ENCODE peak calls at places on chromosomes 13 and 19, in seven cellular contexts. One of them, this sample, is unnamed.

GRCh38 chr13:50805805-50806204 is 37.7 kb downstream of the DLEU7 start:
- DNase-seq in SK-N-SH: no peak
- DNase-seq in heart right ventricle: no peak
- DNase-seq in hepatocyte: no peak
- DNase-seq in endodermal cell: no peak
- DNase-seq in neural progenitor cell: peak; percentile 11
- DNase-seq in fibroblast of lung: peak; percentile 13
- DNase-seq in this sample: no peak

GRCh38 chr13:52447354-52447753 is 3.1 kb downstream of the VPS36 start:
- DNase-seq in SK-N-SH: no peak
- DNase-seq in heart right ventricle: no peak
- DNase-seq in hepatocyte: no peak
- DNase-seq in endodermal cell: no peak
- DNase-seq in neural progenitor cell: no peak
- DNase-seq in fibroblast of lung: peak; percentile 25
- DNase-seq in this sample: no peak

GRCh38 chr13:84563611-84564010 is 681.3 kb upstream of the SLITRK1 start:
- DNase-seq in SK-N-SH: no peak
- DNase-seq in heart right ventricle: no peak
- DNase-seq in hepatocyte: no peak
- DNase-seq in endodermal cell: no peak
- DNase-seq in neural progenitor cell: no peak
- DNase-seq in fibroblast of lung: no peak
- DNase-seq in this sample: no peak

GRCh38 chr19:46407891-46408426 is 5.4 kb downstream of the CCDC8 start:
- DNase-seq in SK-N-SH: no peak
- DNase-seq in heart right ventricle: no peak
- DNase-seq in hepatocyte: peak; percentile 3
- DNase-seq in endodermal cell: peak; percentile 49
- DNase-seq in neural progenitor cell: no peak
- DNase-seq in fibroblast of lung: no peak
- DNase-seq in this sample: no peak

GRCh38 chr13:39036212-39036611 is 1.7 kb downstream of the PROSER1 start:
- DNase-seq in SK-N-SH: no peak
- DNase-seq in heart right ventricle: no peak
- DNase-seq in hepatocyte: peak; percentile 28
- DNase-seq in endodermal cell: no peak
- DNase-seq in neural progenitor cell: no peak
- DNase-seq in fibroblast of lung: peak; percentile 36
- DNase-seq in this sample: no peak

GRCh38 chr13:59478908-59479307 is 684.8 kb downstream of the DIAPH3 start:
- DNase-seq in SK-N-SH: no peak
- DNase-seq in heart right ventricle: no peak
- DNase-seq in hepatocyte: no peak
- DNase-seq in endodermal cell: peak; percentile 62
- DNase-seq in neural progenitor cell: peak; percentile 88
- DNase-seq in fibroblast of lung: no peak
- DNase-seq in this sample: no peak

GRCh38 chr19:4933528-4933927 is 24.2 kb downstream of the UHRF1 start:
- DNase-seq in SK-N-SH: no peak
- DNase-seq in heart right ventricle: no peak
- DNase-seq in hepatocyte: no peak
- DNase-seq in endodermal cell: no peak
- DNase-seq in neural progenitor cell: no peak
- DNase-seq in fibroblast of lung: peak; percentile 53
- DNase-seq in this sample: no peak

GRCh38 chr13:92967923-92968322 is 258.7 kb upstream of the GPC6 start:
- DNase-seq in SK-N-SH: no peak
- DNase-seq in heart right ventricle: no peak
- DNase-seq in hepatocyte: no peak
- DNase-seq in endodermal cell: peak; percentile 48
- DNase-seq in neural progenitor cell: peak; percentile 2
- DNase-seq in fibroblast of lung: peak; percentile 8
- DNase-seq in this sample: no peak

GRCh38 chr19:37691881-37692504 is 27.6 kb downstream of the ZNF607 start:
- DNase-seq in SK-N-SH: peak; percentile 89
- DNase-seq in heart right ventricle: peak; percentile 85
- DNase-seq in hepatocyte: peak; percentile 90
- DNase-seq in endodermal cell: peak; percentile 91
- DNase-seq in neural progenitor cell: peak; percentile 91
- DNase-seq in fibroblast of lung: peak; percentile 89
- DNase-seq in this sample: peak; percentile 83

GRCh38 chr13:30647824-30648521 is 30.3 kb downstream of the USPL1 start:
- DNase-seq in SK-N-SH: no peak
- DNase-seq in heart right ventricle: no peak
- DNase-seq in hepatocyte: no peak
- DNase-seq in endodermal cell: no peak
- DNase-seq in neural progenitor cell: no peak
- DNase-seq in fibroblast of lung: no peak
- DNase-seq in this sample: no peak

GRCh38 chr19:17235618-17236413 is 9.8 kb downstream of the OCEL1 start:
- DNase-seq in SK-N-SH: peak; percentile 90
- DNase-seq in heart right ventricle: no peak
- DNase-seq in hepatocyte: peak; percentile 86
- DNase-seq in endodermal cell: peak; percentile 85
- DNase-seq in neural progenitor cell: peak; percentile 91
- DNase-seq in fibroblast of lung: peak; percentile 78
- DNase-seq in this sample: no peak

GRCh38 chr13:47798194-47798593 is 202.9 kb downstream of the SUCLA2 start:
- DNase-seq in SK-N-SH: no peak
- DNase-seq in heart right ventricle: no peak
- DNase-seq in hepatocyte: no peak
- DNase-seq in endodermal cell: no peak
- DNase-seq in neural progenitor cell: no peak
- DNase-seq in fibroblast of lung: no peak
- DNase-seq in this sample: no peak

GRCh38 chr13:112971288-112971643 is 2.3 kb downstream of the MCF2L start:
- DNase-seq in SK-N-SH: no peak
- DNase-seq in heart right ventricle: no peak
- DNase-seq in hepatocyte: no peak
- DNase-seq in endodermal cell: no peak
- DNase-seq in neural progenitor cell: no peak
- DNase-seq in fibroblast of lung: no peak
- DNase-seq in this sample: no peak

GRCh38 chr13:44300895-44301638 is 72.6 kb upstream of the SERP2 start:
- DNase-seq in SK-N-SH: no peak
- DNase-seq in heart right ventricle: peak; percentile 74
- DNase-seq in hepatocyte: no peak
- DNase-seq in endodermal cell: no peak
- DNase-seq in neural progenitor cell: no peak
- DNase-seq in fibroblast of lung: peak; percentile 94
- DNase-seq in this sample: no peak

GRCh38 chr19:39224910-39225309 is 19.9 kb downstream of the IFNL3 start:
- DNase-seq in SK-N-SH: no peak
- DNase-seq in heart right ventricle: no peak
- DNase-seq in hepatocyte: no peak
- DNase-seq in endodermal cell: peak; percentile 64
- DNase-seq in neural progenitor cell: peak; percentile 44
- DNase-seq in fibroblast of lung: no peak
- DNase-seq in this sample: no peak

GRCh38 chr13:50365683-50366391 is 350.6 kb downstream of the KCNRG start:
- DNase-seq in SK-N-SH: no peak
- DNase-seq in heart right ventricle: no peak
- DNase-seq in hepatocyte: peak; percentile 13
- DNase-seq in endodermal cell: no peak
- DNase-seq in neural progenitor cell: no peak
- DNase-seq in fibroblast of lung: peak; percentile 13
- DNase-seq in this sample: no peak

GRCh38 chr19:1074512-1075283 is 7.7 kb downstream of the ARHGAP45 start:
- DNase-seq in SK-N-SH: peak; percentile 100
- DNase-seq in heart right ventricle: peak; percentile 78
- DNase-seq in hepatocyte: no peak
- DNase-seq in endodermal cell: no peak
- DNase-seq in neural progenitor cell: no peak
- DNase-seq in fibroblast of lung: no peak
- DNase-seq in this sample: peak; percentile 68

GRCh38 chr19:51784922-51785690 is 9.9 kb upstream of the FPR3 start:
- DNase-seq in SK-N-SH: no peak
- DNase-seq in heart right ventricle: peak; percentile 66
- DNase-seq in hepatocyte: no peak
- DNase-seq in endodermal cell: no peak
- DNase-seq in neural progenitor cell: no peak
- DNase-seq in fibroblast of lung: peak; percentile 71
- DNase-seq in this sample: peak; percentile 90

GRCh38 chr13:113671066-113672001 is 4.3 kb downstream of the GRK1 start:
- DNase-seq in SK-N-SH: no peak
- DNase-seq in heart right ventricle: no peak
- DNase-seq in hepatocyte: no peak
- DNase-seq in endodermal cell: peak; percentile 43
- DNase-seq in neural progenitor cell: no peak
- DNase-seq in fibroblast of lung: no peak
- DNase-seq in this sample: no peak

GRCh38 chr19:18601875-18602274 is 4.7 kb downstream of the CRLF1 start:
- DNase-seq in SK-N-SH: peak; percentile 12
- DNase-seq in heart right ventricle: no peak
- DNase-seq in hepatocyte: no peak
- DNase-seq in endodermal cell: no peak
- DNase-seq in neural progenitor cell: no peak
- DNase-seq in fibroblast of lung: no peak
- DNase-seq in this sample: no peak

GRCh38 chr19:18604820-18605159 is 1.8 kb downstream of the CRLF1 start:
- DNase-seq in SK-N-SH: peak; percentile 23
- DNase-seq in heart right ventricle: no peak
- DNase-seq in hepatocyte: no peak
- DNase-seq in endodermal cell: no peak
- DNase-seq in neural progenitor cell: no peak
- DNase-seq in fibroblast of lung: no peak
- DNase-seq in this sample: no peak

GRCh38 chr19:18605196-18605545 is 1.4 kb downstream of the CRLF1 start:
- DNase-seq in SK-N-SH: peak; percentile 45
- DNase-seq in heart right ventricle: no peak
- DNase-seq in hepatocyte: no peak
- DNase-seq in endodermal cell: no peak
- DNase-seq in neural progenitor cell: no peak
- DNase-seq in fibroblast of lung: no peak
- DNase-seq in this sample: no peak

GRCh38 chr19:18603958-18604819 is 2.4 kb downstream of the CRLF1 start:
- DNase-seq in SK-N-SH: peak; percentile 46
- DNase-seq in heart right ventricle: no peak
- DNase-seq in hepatocyte: no peak
- DNase-seq in endodermal cell: peak; percentile 66
- DNase-seq in neural progenitor cell: peak; percentile 68
- DNase-seq in fibroblast of lung: no peak
- DNase-seq in this sample: no peak

DNA sequence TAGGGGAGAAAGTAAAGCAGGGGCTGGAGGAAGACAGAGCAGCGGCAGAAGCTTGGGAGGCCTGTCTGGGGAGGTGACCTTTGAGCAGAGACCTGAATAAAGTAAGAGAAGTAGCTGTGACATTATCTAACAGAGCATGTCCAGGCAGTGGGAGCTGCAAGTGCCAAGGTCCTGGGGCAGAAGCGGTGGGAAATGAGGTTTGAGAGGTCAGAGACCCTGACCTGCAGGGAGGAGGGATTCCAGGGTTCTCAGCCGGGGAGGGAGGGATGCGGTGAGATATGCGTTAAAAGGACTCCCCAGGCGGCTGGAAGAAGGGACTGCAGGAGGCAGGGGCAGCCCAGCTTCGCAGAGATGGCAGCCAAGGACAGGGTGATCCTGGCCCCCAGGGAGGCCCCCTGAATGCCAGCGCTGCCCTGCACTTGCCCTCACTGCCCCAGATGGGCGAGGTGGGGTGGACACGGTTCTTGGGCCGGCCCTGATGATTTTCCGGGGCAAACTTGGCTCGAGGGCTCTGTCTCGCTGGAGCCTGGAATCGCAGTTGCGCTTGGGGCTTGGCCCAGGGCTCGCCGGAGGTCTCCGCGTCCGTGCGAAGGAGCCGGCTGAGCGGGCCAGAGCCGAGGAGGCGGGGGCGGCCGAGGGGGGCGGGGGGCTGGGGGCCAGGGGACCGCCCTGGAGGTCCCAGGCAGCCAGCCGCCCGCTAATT is 3.2 kb downstream of the CRLF1 start:
- DNase-seq in SK-N-SH: peak; percentile 78
- DNase-seq in heart right ventricle: no peak
- DNase-seq in hepatocyte: no peak
- DNase-seq in endodermal cell: peak; percentile 81
- DNase-seq in neural progenitor cell: peak; percentile 75
- DNase-seq in fibroblast of lung: peak; percentile 32
- DNase-seq in this sample: no peak
- TF ChIP-seq CTCF in SK-N-SH: peak; percentile 24
- TF ChIP-seq CTCF in heart right ventricle: no peak
- TF ChIP-seq CTCF in hepatocyte: peak; percentile 15
- TF ChIP-seq CTCF in endodermal cell: peak; percentile 65
- TF ChIP-seq CTCF in neural progenitor cell: peak; percentile 29
- TF ChIP-seq CTCF in fibroblast of lung: peak; percentile 12
- TF ChIP-seq CTCF in this sample: peak; percentile 14

GRCh38 chr13:110244926-110245325 is 62.0 kb downstream of the COL4A1 start:
- DNase-seq in SK-N-SH: no peak
- DNase-seq in heart right ventricle: no peak
- DNase-seq in hepatocyte: no peak
- DNase-seq in endodermal cell: no peak
- DNase-seq in neural progenitor cell: no peak
- DNase-seq in fibroblast of lung: no peak
- DNase-seq in this sample: no peak
- H3K4me1 ChIP-seq in SK-N-SH: peaks cover 32% of the 10 kb centered on the region
- H3K4me1 ChIP-seq in heart right ventricle: peaks cover 31% of the 10 kb centered on the region
- H3K4me1 ChIP-seq in hepatocyte: peaks cover 21% of the 10 kb centered on the region
- H3K4me1 ChIP-seq in endodermal cell: peaks cover 13% of the 10 kb centered on the region
- H3K4me1 ChIP-seq in neural progenitor cell: no peaks in the 10 kb centered on the region
- H3K4me1 ChIP-seq in fibroblast of lung: peaks cover 34% of the 10 kb centered on the region
- H3K4me1 ChIP-seq in this sample: peaks cover 96% of the 10 kb centered on the region

DNA sequence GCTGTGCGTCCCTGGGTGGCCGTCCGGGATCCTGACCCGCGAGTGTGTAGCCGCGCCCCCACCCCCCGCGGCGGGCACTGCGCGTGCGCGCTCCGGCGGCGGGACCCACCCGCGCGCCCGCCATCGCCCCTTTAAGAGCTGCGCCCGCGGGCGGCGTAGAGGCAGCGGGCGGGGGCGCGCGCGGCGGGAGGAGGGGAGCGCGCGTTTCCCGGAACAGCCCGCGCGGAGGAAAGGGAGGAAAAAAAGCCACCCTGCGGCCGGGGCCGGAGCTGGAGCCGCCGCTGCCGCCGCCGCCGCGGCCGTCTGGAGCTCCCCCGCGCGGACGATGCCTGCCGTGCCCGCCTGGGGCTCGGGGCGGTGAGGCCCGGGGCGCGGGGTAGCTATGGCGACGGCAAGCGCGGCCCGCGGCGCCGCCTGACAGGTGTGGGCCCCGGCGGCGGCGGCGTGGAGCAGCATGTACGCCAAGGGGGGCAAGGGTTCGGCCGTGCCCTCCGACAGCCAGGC is at the start of gene SSBP4:
- DNase-seq in SK-N-SH: peak; percentile 97
- DNase-seq in heart right ventricle: peak; percentile 69
- DNase-seq in hepatocyte: peak; percentile 94
- DNase-seq in endodermal cell: peak; percentile 88
- DNase-seq in neural progenitor cell: peak; percentile 91
- DNase-seq in fibroblast of lung: peak; percentile 75
- DNase-seq in this sample: no peak
- H3K4me3 ChIP-seq in SK-N-SH: peak within 1 kb of the TSS; percentile 74
- H3K4me3 ChIP-seq in heart right ventricle: peak within 1 kb of the TSS; percentile 77
- H3K4me3 ChIP-seq in hepatocyte: peak within 1 kb of the TSS; percentile 42
- H3K4me3 ChIP-seq in endodermal cell: peak within 1 kb of the TSS; percentile 77
- H3K4me3 ChIP-seq in neural progenitor cell: peak within 1 kb of the TSS; percentile 56
- H3K4me3 ChIP-seq in fibroblast of lung: peak within 1 kb of the TSS; percentile 48
- H3K4me3 ChIP-seq in this sample: peak within 1 kb of the TSS; percentile 59

DNA sequence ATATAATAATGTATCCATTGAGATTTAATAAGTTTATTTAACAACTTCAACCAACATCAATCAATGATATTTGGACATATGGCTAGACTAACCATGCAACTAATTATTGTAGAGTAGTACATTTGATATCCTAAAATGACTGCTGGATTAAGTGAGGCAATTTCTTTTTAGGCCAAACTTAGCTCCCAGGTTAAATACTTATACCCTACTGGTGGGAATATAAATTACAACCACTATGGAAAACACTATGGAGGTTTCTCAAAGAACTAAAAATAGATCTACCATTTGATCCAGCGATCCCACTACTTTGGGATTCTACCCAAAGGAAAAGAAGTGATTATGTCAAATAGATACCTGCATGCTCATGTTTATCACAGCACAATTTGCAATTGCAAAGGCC is 345.8 kb downstream of the RBM26 start:
- DNase-seq in SK-N-SH: no peak
- DNase-seq in heart right ventricle: no peak
- DNase-seq in hepatocyte: no peak
- DNase-seq in endodermal cell: no peak
- DNase-seq in neural progenitor cell: no peak
- DNase-seq in fibroblast of lung: no peak
- DNase-seq in this sample: no peak
- TF ChIP-seq CTCF in SK-N-SH: peak; percentile 37
- TF ChIP-seq CTCF in heart right ventricle: no peak
- TF ChIP-seq CTCF in hepatocyte: no peak
- TF ChIP-seq CTCF in endodermal cell: peak; percentile 69
- TF ChIP-seq CTCF in neural progenitor cell: peak; percentile 46
- TF ChIP-seq CTCF in fibroblast of lung: no peak
- TF ChIP-seq CTCF in this sample: peak; percentile 11